ENCODE peak calls at places on chromosome 19, in seven cellular contexts. D, C, R, M, Q, N and L are unnamed samples.

GRCh38 chr19:18153555-18154134 is 682 bp downstream of the PIK3R2 start:
- DNase-seq in D (no peak), C (no peak), R (no peak), M (peak), Q (no peak), N (no peak), L (no peak)

GRCh38 chr19:54470991-54471782 is 1.9 kb downstream of the CDC42EP5 start:
- DNase-seq in D (no peak), C (no peak), R (no peak), M (peak), Q (peak), N (no peak), L (peak)

GRCh38 chr19:51148571-51148970 is 6.5 kb downstream of the SIGLEC7 start:
- DNase-seq in D (no peak), C (no peak), R (no peak), M (no peak), Q (no peak), N (no peak), L (no peak)

GRCh38 chr19:3451451-3451866 is 28.9 kb downstream of the SMIM24 start:
- DNase-seq in D (no peak), C (no peak), R (no peak), M (no peak), Q (no peak), N (no peak), L (no peak)

GRCh38 chr19:46076951-46077814 is 36.4 kb upstream of the IGFL4 start:
- DNase-seq in D (peak), C (peak), R (no peak), M (peak), Q (no peak), N (peak), L (peak)

GRCh38 chr19:9801976-9802375 is 16.9 kb downstream of the FBXL12 start:
- DNase-seq in D (no peak), C (no peak), R (no peak), M (no peak), Q (no peak), N (no peak), L (no peak)

GRCh38 chr19:16096281-16096855 is 15.3 kb upstream of the RAB8A start:
- DNase-seq in D (no peak), C (no peak), R (no peak), M (no peak), Q (no peak), N (no peak), L (no peak)

GRCh38 chr19:50368649-50369570 is 3.5 kb upstream of the NAPSA start:
- DNase-seq in D (peak), C (peak), R (peak), M (peak), Q (peak), N (peak), L (peak)

GRCh38 chr19:50658438-50659317 is 9.4 kb downstream of the C19orf81 start:
- DNase-seq in D (peak), C (peak), R (no peak), M (peak), Q (peak), N (peak), L (peak)

GRCh38 chr19:9782282-9782681 is 13.7 kb upstream of the ZNF846 start:
- DNase-seq in D (no peak), C (no peak), R (no peak), M (no peak), Q (no peak), N (no peak), L (no peak)